ENCODE peak calls at places on chromosomes 5 and 9, in ten cellular contexts. I, N, E, A, G, S, M, O, W and Q are unnamed samples.

GRCh38 chr9:8762676-8763075 is 963.1 kb upstream of the DMAC1 start:
- DNase-seq in M (no peak), E (no peak), G (no peak), I (no peak), A (no peak), S (no peak), O (no peak), W (no peak), N (peak; percentile 18), Q (no peak)

GRCh38 chr9:135299651-135300345 is 179.8 kb upstream of the PPP1R26 start:
- DNase-seq in O (no peak), G (no peak), N (no peak), E (no peak), W (no peak), I (no peak), S (no peak), M (no peak), A (no peak), Q (no peak)

GRCh38 chr5:166074839-166075481 is 2216.5 kb upstream of the WWC1 start:
- DNase-seq in A (no peak), E (no peak), W (no peak), G (no peak), S (no peak), I (no peak), O (no peak), M (no peak), N (no peak), Q (no peak)

GRCh38 chr5:72041643-72042042 is 65.6 kb upstream of the MAP1B start:
- DNase-seq in G (no peak), S (no peak), M (no peak), W (no peak), N (no peak), O (no peak), A (no peak), E (no peak), I (no peak), Q (no peak)

GRCh38 chr9:111599092-111599947 is at the start of gene PTGR1:
- DNase-seq in I (peak; percentile 35), W (no peak), N (peak; percentile 80), S (peak; percentile 76), A (peak; percentile 94), M (peak; percentile 96), O (peak; percentile 29), E (peak; percentile 87), G (peak; percentile 66), Q (peak; percentile 86)

GRCh38 chr9:128007566-128008138 is 26.9 kb upstream of the EEIG1 start:
- DNase-seq in A (no peak), I (peak; percentile 45), O (no peak), G (peak; percentile 50), S (peak; percentile 55), N (peak; percentile 73), E (peak; percentile 89), M (no peak), W (peak; percentile 66), Q (peak; percentile 65)

GRCh38 chr9:5843450-5844249 is 10.7 kb upstream of the ERMP1 start:
- DNase-seq in O (no peak), A (no peak), G (no peak), N (no peak), E (peak; percentile 81), W (no peak), M (no peak), S (no peak), I (peak; percentile 88), Q (no peak)

GRCh38 chr5:98109561-98110006 is 663.9 kb upstream of the RGMB start:
- DNase-seq in I (no peak), M (no peak), W (no peak), G (no peak), E (no peak), A (no peak), S (no peak), N (no peak), O (no peak), Q (no peak)

GRCh38 chr9:137470785-137471184 is 11.7 kb upstream of the NSMF start:
- DNase-seq in M (no peak), N (no peak), O (no peak), G (no peak), E (no peak), I (no peak), W (no peak), S (no peak), A (peak; percentile 17), Q (no peak)

GRCh38 chr9:124654431-124654830 is 116.7 kb downstream of the NR6A1 start:
- DNase-seq in E (no peak), G (no peak), I (no peak), A (no peak), O (no peak), N (no peak), S (no peak), W (no peak), M (no peak), Q (no peak)

GRCh38 chr9:87184956-87185642 is 237.8 kb upstream of the GAS1 start:
- DNase-seq in W (no peak), I (no peak), G (no peak), A (no peak), O (no peak), N (no peak), S (no peak), E (no peak), M (no peak), Q (no peak)

GRCh38 chr5:125194901-125195300 is 448.5 kb upstream of the ZNF608 start:
- DNase-seq in A (no peak), O (no peak), W (no peak), G (no peak), I (no peak), S (no peak), N (no peak), E (no peak), M (no peak), Q (no peak)

GRCh38 chr5:55534436-55535198 is at the start of gene PLPP1:
- DNase-seq in G (peak; percentile 79), O (peak; percentile 58), A (peak; percentile 98), E (peak; percentile 88), N (peak; percentile 94), W (peak; percentile 38), I (peak; percentile 65), M (peak; percentile 96), S (peak; percentile 91), Q (peak; percentile 94)
- TF ChIP-seq POLR2A in G (peak; percentile 96), O (no peak), A (peak; percentile 68), E (peak; percentile 70), N (peak; percentile 81), W (peak; percentile 78), I (peak; percentile 58), M (no peak), S (no peak), Q (peak; percentile 76)

GRCh38 chr5:119323630-119324000 is 32.2 kb upstream of the TNFAIP8 start:
- DNase-seq in I (no peak), A (no peak), N (no peak), M (no peak), W (no peak), O (no peak), E (peak; percentile 40), S (no peak), G (no peak), Q (no peak)
- TF ChIP-seq EP300 in I (no peak), A (no peak), N (no peak), M (no peak), W (no peak), O (no peak), E (no peak), S (no peak), G (no peak), Q (no peak)

GRCh38 chr5:134905246-134905996 is 490 bp downstream of the PCBD2 start:
- DNase-seq in S (peak; percentile 58), G (peak; percentile 55), A (peak; percentile 46), E (peak; percentile 78), W (peak; percentile 36), O (no peak), N (peak; percentile 63), I (peak; percentile 65), M (no peak), Q (peak; percentile 38)
- TF ChIP-seq POLR2A in S (no peak), G (no peak), A (no peak), E (no peak), W (no peak), O (no peak), N (peak; percentile 7), I (no peak), M (no peak), Q (no peak)

DNA sequence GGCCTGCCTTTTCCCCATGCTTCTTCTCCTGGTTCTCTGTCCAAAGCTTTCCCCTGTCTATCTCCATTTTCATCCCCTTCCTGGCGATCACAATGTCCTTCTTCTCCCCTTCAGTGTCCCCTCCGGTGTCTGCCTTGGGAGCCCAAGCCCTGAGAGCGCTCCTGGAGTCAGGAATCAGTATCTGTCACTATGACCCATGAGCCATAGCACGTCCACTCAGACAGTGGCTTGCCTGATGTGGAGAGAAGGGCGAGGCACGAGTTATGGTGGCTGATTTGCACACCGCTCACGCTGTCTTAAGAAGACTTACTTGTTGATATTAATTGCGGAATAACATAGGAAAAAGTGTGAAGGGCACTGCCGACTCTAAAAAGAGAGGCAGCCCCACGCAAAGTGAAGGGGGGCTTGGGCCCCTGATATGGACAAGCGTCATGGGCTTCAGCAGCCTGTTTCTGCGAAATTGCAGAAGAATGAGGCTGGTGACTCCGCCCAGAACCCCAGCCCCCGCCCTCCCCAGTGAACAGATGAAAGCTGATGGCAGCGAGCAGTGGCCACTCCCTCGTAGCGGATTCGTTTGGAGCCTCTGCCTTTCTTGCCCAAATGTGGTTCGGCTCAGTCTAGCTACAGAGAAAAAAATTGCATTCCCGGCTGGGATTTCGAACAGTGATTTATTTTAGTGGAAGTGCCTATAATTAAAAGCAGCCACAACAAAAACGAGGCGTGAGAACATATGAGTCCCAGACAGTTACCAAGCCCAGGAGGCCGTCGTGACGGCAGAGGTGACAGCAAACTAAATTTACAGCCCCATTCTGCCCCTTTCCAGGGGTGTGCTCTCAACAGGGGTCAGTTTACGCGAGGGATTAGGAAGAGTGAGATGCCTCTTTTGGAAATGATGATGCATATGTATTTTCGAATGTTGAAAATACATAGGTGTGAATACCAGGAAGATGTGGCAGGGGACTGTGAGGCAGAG is 149.8 kb downstream of the ICE1 start:
- DNase-seq in A (no peak), S (no peak), E (no peak), G (peak; percentile 15), W (no peak), M (peak; percentile 91), I (no peak), N (peak; percentile 13), O (no peak), Q (peak; percentile 44)
- TF ChIP-seq EP300 in A (no peak), S (peak; percentile 7), E (no peak), G (peak; percentile 5), W (no peak), M (no peak), I (no peak), N (no peak), O (no peak), Q (no peak)

GRCh38 chr5:11851965-11852745 is 52.1 kb downstream of the CTNND2 start:
- DNase-seq in S (no peak), M (no peak), E (no peak), O (no peak), I (no peak), A (no peak), W (no peak), G (no peak), N (no peak), Q (no peak)
- TF ChIP-seq POLR2A in S (no peak), M (no peak), E (no peak), O (no peak), I (no peak), A (no peak), W (no peak), G (no peak), N (no peak), Q (no peak)

GRCh38 chr5:5983261-5983660 is 395.1 kb downstream of the MED10 start:
- DNase-seq in A (no peak), M (peak; percentile 24), N (no peak), G (no peak), W (no peak), E (no peak), O (no peak), S (no peak), I (no peak), Q (no peak)
- TF ChIP-seq EP300 in A (no peak), M (no peak), N (no peak), G (no peak), W (no peak), E (no peak), O (no peak), S (no peak), I (no peak), Q (no peak)